ENCODE peak calls at places on chromosomes 6 and 20, in seven cellular contexts. J, F, O, X, P, Q and C are unnamed samples.

GRCh38 chr6:484086-484728 is 92.7 kb downstream of the IRF4 start:
- DNase-seq in J (no peak), F (no peak), O (no peak), X (no peak), P (no peak), Q (no peak), C (no peak)

GRCh38 chr6:2661651-2662050 is 89.1 kb downstream of the MYLK4 start:
- DNase-seq in J (no peak), F (no peak), O (no peak), X (no peak), P (no peak), Q (no peak), C (no peak)

GRCh38 chr6:151239603-151240035 is at the start of gene AKAP12:
- DNase-seq in J (peak; percentile 28), F (no peak), O (peak; percentile 20), X (no peak), P (no peak), Q (peak; percentile 44), C (no peak)

GRCh38 chr20:54208492-54209044 is 681 bp downstream of the PFDN4 start:
- DNase-seq in J (no peak), F (peak; percentile 43), O (no peak), X (no peak), P (no peak), Q (peak; percentile 36), C (no peak)

GRCh38 chr6:29005183-29005885 is at the start of gene ZNF311:
- DNase-seq in J (no peak), F (no peak), O (peak; percentile 70), X (no peak), P (peak; percentile 47), Q (peak; percentile 83), C (no peak)

GRCh38 chr20:23143098-23143497 is 57.0 kb upstream of the CD93 start:
- DNase-seq in J (no peak), F (no peak), O (no peak), X (peak; percentile 18), P (peak; percentile 54), Q (peak; percentile 86), C (peak; percentile 78)

GRCh38 chr6:159086033-159086618 is 41.3 kb upstream of the TAGAP start:
- DNase-seq in J (no peak), F (no peak), O (peak; percentile 6), X (no peak), P (no peak), Q (no peak), C (no peak)

GRCh38 chr6:123402052-123402451 is 234.7 kb downstream of the TRDN start:
- DNase-seq in J (no peak), F (peak; percentile 0), O (no peak), X (no peak), P (no peak), Q (no peak), C (no peak)

GRCh38 chr6:195861-196360 is 96.4 kb upstream of the DUSP22 start:
- DNase-seq in J (no peak), F (no peak), O (no peak), X (no peak), P (no peak), Q (peak; percentile 46), C (no peak)